ENCODE peak calls at places on chromosome 15, in six cellular contexts. F is neural progenitor cell, E is fibroblast of lung, M is endothelial cell of umbilical vein, X is DND-41, L is PC-9. D is an unnamed sample.

GRCh38 chr15:50261979-50262378 is 3.5 kb downstream of the HDC start:
- DNase-seq in F (no peak), E (no peak), M (no peak), X (peak; percentile 10), L (no peak), D (no peak)

GRCh38 chr15:55334371-55334770 is 15.3 kb downstream of the PIGB start:
- DNase-seq in F (no peak), E (peak; percentile 12), M (no peak), X (no peak), L (no peak), D (no peak)

GRCh38 chr15:80072285-80072684 is 12.8 kb downstream of the ZFAND6 start:
- DNase-seq in F (peak; percentile 82), E (peak; percentile 92), M (peak; percentile 95), X (peak; percentile 54), L (peak; percentile 88), D (no peak)

GRCh38 chr15:70120954-70121655 is 23.4 kb upstream of the TLE3 start:
- DNase-seq in F (no peak), E (peak; percentile 13), M (no peak), X (no peak), L (no peak), D (no peak)

GRCh38 chr15:50135123-50135541 is 16.1 kb upstream of the ATP8B4 start:
- DNase-seq in F (no peak), E (peak; percentile 66), M (no peak), X (no peak), L (no peak), D (no peak)

GRCh38 chr15:66565141-66565595 is 630 bp downstream of the LCTL start:
- DNase-seq in F (peak; percentile 23), E (no peak), M (no peak), X (no peak), L (no peak), D (no peak)

GRCh38 chr15:61724276-61724939 is 335.8 kb downstream of the VPS13C start:
- DNase-seq in F (no peak), E (no peak), M (no peak), X (no peak), L (no peak), D (no peak)

GRCh38 chr15:68217341-68217740 is 12.2 kb downstream of the CLN6 start:
- DNase-seq in F (no peak), E (no peak), M (no peak), X (no peak), L (no peak), D (no peak)

GRCh38 chr15:98085003-98085639 is 124.6 kb downstream of the ARRDC4 start:
- DNase-seq in F (peak; percentile 70), E (peak; percentile 50), M (peak; percentile 73), X (peak; percentile 70), L (peak; percentile 60), D (no peak)

GRCh38 chr15:48683991-48684765 is 38.7 kb upstream of the FBN1 start:
- DNase-seq in F (no peak), E (no peak), M (no peak), X (no peak), L (peak; percentile 43), D (no peak)

GRCh38 chr15:88719654-88720053 is 80.8 kb downstream of the ISG20 start:
- DNase-seq in F (no peak), E (no peak), M (no peak), X (no peak), L (no peak), D (no peak)

GRCh38 chr15:48946088-48946839 is 17.5 kb downstream of the SHC4 start:
- DNase-seq in F (no peak), E (peak; percentile 92), M (peak; percentile 8), X (no peak), L (peak; percentile 80), D (no peak)

GRCh38 chr15:35000511-35000910 is 12.4 kb upstream of the ZNF770 start:
- DNase-seq in F (no peak), E (peak; percentile 84), M (no peak), X (no peak), L (peak; percentile 87), D (peak; percentile 90)

GRCh38 chr15:29043731-29044485 is 158.1 kb downstream of the APBA2 start:
- DNase-seq in F (no peak), E (peak; percentile 93), M (no peak), X (no peak), L (no peak), D (no peak)

GRCh38 chr15:91988071-91988470 is 134.6 kb downstream of the SLCO3A1 start:
- DNase-seq in F (no peak), E (no peak), M (no peak), X (no peak), L (no peak), D (no peak)

GRCh38 chr15:31265090-31265870 is 61.4 kb upstream of the KLF13 start:
- DNase-seq in F (peak; percentile 9), E (no peak), M (no peak), X (peak; percentile 53), L (no peak), D (no peak)

GRCh38 chr15:80264031-80264430 is 12.0 kb upstream of the CTXND1 start:
- DNase-seq in F (peak; percentile 25), E (peak; percentile 10), M (no peak), X (no peak), L (no peak), D (no peak)

GRCh38 chr15:59298255-59298856 is 74.3 kb downstream of the MYO1E start:
- DNase-seq in F (no peak), E (peak; percentile 68), M (no peak), X (no peak), L (peak; percentile 94), D (no peak)

GRCh38 chr15:34754171-34754580 is 622 bp downstream of the GJD2 start:
- DNase-seq in F (peak; percentile 23), E (no peak), M (no peak), X (no peak), L (no peak), D (no peak)

GRCh38 chr15:94910166-94910565 is 678.8 kb downstream of the MCTP2 start:
- DNase-seq in F (no peak), E (peak; percentile 4), M (peak; percentile 51), X (no peak), L (no peak), D (no peak)

GRCh38 chr15:89766357-89767311 is 9.5 kb upstream of the MESP2 start:
- DNase-seq in F (no peak), E (no peak), M (no peak), X (no peak), L (no peak), D (peak; percentile 53)

GRCh38 chr15:94582368-94582767 is 351.0 kb downstream of the MCTP2 start:
- DNase-seq in F (peak; percentile 81), E (no peak), M (peak; percentile 85), X (peak; percentile 30), L (no peak), D (no peak)

GRCh38 chr15:35692256-35692867 is 146.4 kb upstream of the DPH6 start:
- DNase-seq in F (no peak), E (no peak), M (peak; percentile 90), X (no peak), L (no peak), D (no peak)

GRCh38 chr15:23038741-23039150 is 623 bp downstream of the TUBGCP5 start:
- DNase-seq in F (no peak), E (peak; percentile 54), M (peak; percentile 54), X (no peak), L (peak; percentile 36), D (peak; percentile 73)

GRCh38 chr15:38299216-38299615 is 46.6 kb downstream of the SPRED1 start:
- DNase-seq in F (no peak), E (peak; percentile 79), M (no peak), X (no peak), L (no peak), D (peak; percentile 65)
- H2AFZ ChIP-seq in F (no peak overlapping the region), E (no peak overlapping the region), M (no peak overlapping the region), X (no peak overlapping the region), L (no peak overlapping the region), D (no peak overlapping the region)

DNA sequence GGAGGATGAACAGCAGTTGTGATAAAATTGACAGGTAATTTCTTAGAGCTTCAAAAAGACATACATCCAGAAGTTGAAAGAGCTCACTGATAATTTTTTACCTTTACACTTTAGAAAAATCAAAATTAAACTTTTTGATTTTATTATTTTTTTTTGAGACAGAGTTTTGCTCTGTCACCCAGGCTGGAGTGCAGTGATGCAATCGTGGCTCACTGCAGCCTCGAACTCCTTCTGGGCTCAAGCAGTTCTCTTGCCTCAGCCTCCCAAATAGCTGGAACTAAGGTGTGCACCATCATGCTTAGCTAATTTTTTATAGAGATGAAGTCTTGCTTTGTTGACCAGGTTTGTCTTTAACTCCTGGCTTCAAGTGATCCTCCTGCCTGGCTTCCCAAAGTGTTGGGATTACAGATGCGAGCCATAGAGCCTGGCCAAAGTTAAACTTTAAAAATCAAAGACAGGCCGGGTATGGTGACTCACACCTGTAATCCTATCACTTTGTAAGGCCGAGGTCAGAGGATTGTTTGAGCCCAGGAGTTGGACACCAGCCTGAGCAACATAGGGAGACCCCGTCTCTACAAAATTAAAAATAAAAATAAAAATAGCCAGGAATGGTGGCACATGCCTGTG is 21.7 kb downstream of the PLA2G4F start:
- DNase-seq in F (no peak), E (no peak), M (no peak), X (no peak), L (no peak), D (no peak)
- H3K4me2 ChIP-seq in F (no peak overlapping the region), E (no peak overlapping the region), M (no peak overlapping the region), X (no peak overlapping the region), L (no peak overlapping the region), D (no peak overlapping the region)

DNA sequence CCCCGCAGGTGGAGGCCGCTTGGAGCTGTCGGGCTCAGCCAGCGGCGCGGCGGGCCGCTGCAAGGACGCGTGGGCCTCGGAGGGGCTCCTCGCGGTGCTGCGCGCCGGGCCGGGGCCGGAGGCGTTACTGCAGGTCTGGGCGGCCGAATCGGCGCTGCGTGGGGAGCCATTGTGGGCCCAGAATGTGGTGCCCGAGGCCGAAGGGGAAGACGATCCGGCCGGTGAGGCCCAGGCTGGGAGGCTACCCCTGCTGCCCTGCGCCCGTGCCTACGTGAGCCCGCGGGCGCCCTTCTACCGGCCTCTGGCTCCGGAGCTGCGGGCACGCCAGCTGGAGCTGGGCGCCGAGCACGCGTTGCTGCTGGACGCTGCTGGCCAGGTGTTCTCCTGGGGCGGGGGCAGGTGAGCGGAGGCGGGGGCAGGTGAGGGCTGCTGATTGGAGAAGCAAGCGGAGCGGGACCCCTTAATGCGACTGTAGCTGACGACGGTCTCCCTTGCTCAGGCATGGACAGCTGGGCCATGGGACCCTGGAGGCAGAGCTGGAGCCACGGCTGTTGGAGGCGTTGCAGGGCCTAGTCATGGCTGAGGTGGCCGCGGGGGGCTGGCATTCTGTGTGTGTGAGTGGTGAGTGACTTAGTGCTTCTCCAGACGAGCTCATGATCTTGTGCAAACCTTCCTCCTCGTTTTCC is 2.6 kb downstream of the RCCD1 start:
- DNase-seq in F (peak; percentile 74), E (peak; percentile 49), M (peak; percentile 40), X (no peak), L (no peak), D (peak; percentile 93)
- H2AFZ ChIP-seq in F (no peak overlapping the region), E (peak overlapping the region; percentile 57), M (peak overlapping the region; percentile 48), X (no peak overlapping the region), L (no peak overlapping the region), D (peak overlapping the region; percentile 77)

GRCh38 chr15:63232943-63233342 is 43.5 kb downstream of the RAB8B start:
- DNase-seq in F (no peak), E (no peak), M (no peak), X (no peak), L (no peak), D (no peak)
- H3K4me2 ChIP-seq in F (no peak overlapping the region), E (peak overlapping the region; percentile 64), M (peak overlapping the region; percentile 67), X (no peak overlapping the region), L (peak overlapping the region; percentile 49), D (no peak overlapping the region)

GRCh38 chr15:42078903-42079302 is 15.5 kb downstream of the PLA2G4D start:
- DNase-seq in F (no peak), E (no peak), M (no peak), X (no peak), L (no peak), D (no peak)
- H2AFZ ChIP-seq in F (no peak overlapping the region), E (no peak overlapping the region), M (no peak overlapping the region), X (no peak overlapping the region), L (no peak overlapping the region), D (no peak overlapping the region)

GRCh38 chr15:40064231-40064894 is 25.4 kb upstream of the SRP14 start:
- DNase-seq in F (no peak), E (peak; percentile 78), M (peak; percentile 51), X (no peak), L (no peak), D (no peak)
- H3K4me2 ChIP-seq in F (no peak overlapping the region), E (no peak overlapping the region), M (peak overlapping the region; percentile 27), X (no peak overlapping the region), L (peak overlapping the region; percentile 42), D (no peak overlapping the region)

D was measured in osteoblast.